ENCODE peak calls at places on chromosomes 11 and 22, in four cellular contexts. One of them, this sample, is unnamed.

GRCh38 chr11:46326813-46327416 is 20.3 kb upstream of the DGKZ start:
- DNase-seq in activated naive CD4-positive, alpha-beta T cell: no peak
- DNase-seq in COLO829: no peak
- DNase-seq in WERI-Rb-1: no peak
- DNase-seq in this sample: no peak

GRCh38 chr22:28925916-28926315 is 42.5 kb downstream of the ZNRF3 start:
- DNase-seq in activated naive CD4-positive, alpha-beta T cell: no peak
- DNase-seq in COLO829: no peak
- DNase-seq in WERI-Rb-1: no peak
- DNase-seq in this sample: no peak

GRCh38 chr11:12827929-12828812 is 153.9 kb downstream of the TEAD1 start:
- DNase-seq in activated naive CD4-positive, alpha-beta T cell: no peak
- DNase-seq in COLO829: peak; percentile 86
- DNase-seq in WERI-Rb-1: no peak
- DNase-seq in this sample: no peak

GRCh38 chr11:70881948-70882715 is 370.2 kb downstream of the SHANK2 start:
- DNase-seq in activated naive CD4-positive, alpha-beta T cell: no peak
- DNase-seq in COLO829: no peak
- DNase-seq in WERI-Rb-1: no peak
- DNase-seq in this sample: no peak

GRCh38 chr22:23509571-23510302 is 70.4 kb downstream of the IGLL1 start:
- DNase-seq in activated naive CD4-positive, alpha-beta T cell: no peak
- DNase-seq in COLO829: peak; percentile 26
- DNase-seq in WERI-Rb-1: no peak
- DNase-seq in this sample: no peak

GRCh38 chr11:47571895-47572294 is 6.5 kb downstream of the PTPMT1 start:
- DNase-seq in activated naive CD4-positive, alpha-beta T cell: no peak
- DNase-seq in COLO829: no peak
- DNase-seq in WERI-Rb-1: no peak
- DNase-seq in this sample: no peak

GRCh38 chr11:15913261-15913660 is 443.1 kb downstream of the SOX6 start:
- DNase-seq in activated naive CD4-positive, alpha-beta T cell: no peak
- DNase-seq in COLO829: no peak
- DNase-seq in WERI-Rb-1: no peak
- DNase-seq in this sample: no peak

GRCh38 chr11:68314886-68315580 is 2.6 kb downstream of the LRP5 start:
- DNase-seq in activated naive CD4-positive, alpha-beta T cell: no peak
- DNase-seq in COLO829: no peak
- DNase-seq in WERI-Rb-1: no peak
- DNase-seq in this sample: no peak

GRCh38 chr11:131305005-131305404 is 65.4 kb upstream of the NTM start:
- DNase-seq in activated naive CD4-positive, alpha-beta T cell: no peak
- DNase-seq in COLO829: no peak
- DNase-seq in WERI-Rb-1: no peak
- DNase-seq in this sample: no peak

GRCh38 chr22:28711820-28712777 is 29.5 kb downstream of the CHEK2 start:
- DNase-seq in activated naive CD4-positive, alpha-beta T cell: no peak
- DNase-seq in COLO829: peak; percentile 26
- DNase-seq in WERI-Rb-1: no peak
- DNase-seq in this sample: no peak

GRCh38 chr11:126497581-126498109 is 142.2 kb downstream of the ST3GAL4 start:
- DNase-seq in activated naive CD4-positive, alpha-beta T cell: no peak
- DNase-seq in COLO829: no peak
- DNase-seq in WERI-Rb-1: no peak
- DNase-seq in this sample: no peak

GRCh38 chr11:119701591-119702260 is 27.3 kb downstream of the NECTIN1 start:
- DNase-seq in activated naive CD4-positive, alpha-beta T cell: no peak
- DNase-seq in COLO829: no peak
- DNase-seq in WERI-Rb-1: peak; percentile 82
- DNase-seq in this sample: peak; percentile 79

GRCh38 chr11:38136887-38137286 is 1538.9 kb upstream of the RAG2 start:
- DNase-seq in activated naive CD4-positive, alpha-beta T cell: no peak
- DNase-seq in COLO829: no peak
- DNase-seq in WERI-Rb-1: no peak
- DNase-seq in this sample: no peak

GRCh38 chr11:17352925-17353227 is 1.3 kb downstream of the NCR3LG1 start:
- DNase-seq in activated naive CD4-positive, alpha-beta T cell: peak; percentile 2
- DNase-seq in COLO829: no peak
- DNase-seq in WERI-Rb-1: peak; percentile 51
- DNase-seq in this sample: no peak